ENCODE peak calls at places on chromosomes 12 and 14, in nine cellular contexts. N is AG04450, U is thoracic aorta, F is HCT116, L is OCI-LY7, O is coronary artery, T is psoas muscle, X is left ventricle myocardium inferior, I is cardiac fibroblast. J is an unnamed sample.

GRCh38 chr12:47777741-47778558 is 4.9 kb downstream of the SLC48A1 start:
- DNase-seq in F (no peak), O (no peak), T (peak; percentile 67), X (peak; percentile 49), I (no peak), N (no peak), L (no peak), U (no peak), J (no peak)

GRCh38 chr14:30996892-30997659 is 28.4 kb upstream of the AP4S1 start:
- DNase-seq in L (no peak), N (no peak), T (no peak), X (no peak), U (no peak), O (no peak), F (no peak), I (no peak), J (no peak)

GRCh38 chr14:94748667-94749347 is 21.1 kb downstream of the GSC start:
- DNase-seq in T (no peak), X (no peak), L (peak; percentile 46), N (no peak), I (no peak), O (no peak), F (peak; percentile 59), U (no peak), J (peak; percentile 44)

GRCh38 chr14:96167224-96168148 is 37.2 kb upstream of the BDKRB2 start:
- DNase-seq in L (no peak), O (peak; percentile 58), T (no peak), F (no peak), I (peak; percentile 52), U (no peak), N (peak; percentile 77), X (no peak), J (no peak)

GRCh38 chr14:104392001-104392395 is 187.6 kb upstream of the C14orf180 start:
- DNase-seq in N (no peak), X (no peak), F (no peak), U (no peak), T (no peak), O (peak; percentile 36), I (no peak), L (peak; percentile 52), J (no peak)

GRCh38 chr14:80110721-80111120 is 100.6 kb downstream of the DIO2 start:
- DNase-seq in N (no peak), X (no peak), F (no peak), O (no peak), T (no peak), U (no peak), L (no peak), I (no peak), J (peak; percentile 1)

GRCh38 chr12:93137656-93138612 is 208.8 kb upstream of the EEA1 start:
- DNase-seq in F (peak; percentile 0), U (no peak), I (peak; percentile 54), L (no peak), N (no peak), T (no peak), O (no peak), X (no peak), J (no peak)

GRCh38 chr12:130715150-130715995 is 726 bp downstream of the RIMBP2 start:
- DNase-seq in X (no peak), U (no peak), N (no peak), F (no peak), I (no peak), T (no peak), O (peak; percentile 50), L (no peak), J (no peak)

GRCh38 chr12:91618281-91618680 is 435.7 kb upstream of the DCN start:
- DNase-seq in F (no peak), X (no peak), L (no peak), O (no peak), T (no peak), I (no peak), U (no peak), N (no peak), J (peak; percentile 85)

GRCh38 chr12:101116911-101117310 is 93.1 kb downstream of the SLC5A8 start:
- DNase-seq in U (no peak), I (no peak), O (no peak), X (no peak), N (no peak), L (no peak), F (no peak), T (no peak), J (no peak)

GRCh38 chr12:118148287-118148686 is 12.4 kb downstream of the PEBP1 start:
- DNase-seq in X (no peak), N (no peak), O (no peak), T (no peak), U (no peak), I (no peak), F (no peak), L (no peak), J (no peak)

GRCh38 chr14:50941151-50941550 is 3.1 kb downstream of the PYGL start:
- DNase-seq in F (no peak), O (no peak), U (no peak), X (no peak), N (no peak), L (no peak), T (no peak), I (no peak), J (no peak)

GRCh38 chr14:104898870-104899510 is 25.7 kb upstream of the PLD4 start:
- DNase-seq in L (no peak), U (no peak), O (peak; percentile 58), T (peak; percentile 66), I (peak; percentile 31), N (no peak), F (no peak), X (no peak), J (no peak)

GRCh38 chr12:75452675-75453330 is 27.8 kb upstream of the GLIPR1 start:
- DNase-seq in O (no peak), L (no peak), I (peak; percentile 18), X (no peak), N (no peak), T (no peak), F (no peak), U (no peak), J (no peak)

GRCh38 chr12:85821759-85822158 is 14.4 kb downstream of the RASSF9 start:
- DNase-seq in L (no peak), X (no peak), N (no peak), O (no peak), U (no peak), T (no peak), F (no peak), I (no peak), J (peak; percentile 13)

GRCh38 chr14:92651106-92651792 is 97.2 kb downstream of the LGMN start:
- DNase-seq in F (no peak), I (no peak), X (no peak), U (no peak), L (peak; percentile 12), T (no peak), N (no peak), O (no peak), J (no peak)

GRCh38 chr14:102910442-102910841 is 12.0 kb upstream of the AMN start:
- DNase-seq in U (no peak), N (no peak), X (no peak), O (no peak), F (no peak), T (peak; percentile 43), L (no peak), I (no peak), J (no peak)
- TF ChIP-seq CTCF in U (no peak), N (no peak), X (no peak), O (no peak), F (no peak), T (no peak), L (no peak), I (no peak), J (no peak)

DNA sequence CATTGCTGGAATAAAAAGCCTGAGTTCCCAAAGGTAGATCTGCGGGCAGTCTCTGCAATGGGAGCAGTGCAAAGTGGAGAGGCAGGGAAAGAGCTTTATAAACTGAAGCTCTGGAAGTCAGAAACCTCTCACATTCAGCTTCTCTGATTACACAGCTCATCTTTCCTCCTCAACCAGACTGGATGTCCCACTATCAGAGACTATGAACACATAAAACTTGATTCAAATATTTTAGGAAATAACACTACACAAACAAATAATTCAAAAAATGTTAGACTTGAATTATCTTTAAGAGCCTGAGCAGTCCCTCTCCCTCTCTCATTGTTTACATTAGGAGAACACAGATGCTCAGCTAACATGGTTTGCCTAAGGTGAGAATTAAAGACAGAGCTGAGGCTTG is 72.9 kb downstream of the DENND5B start:
- DNase-seq in T (no peak), N (no peak), X (no peak), L (no peak), I (no peak), U (no peak), O (no peak), F (no peak), J (peak; percentile 11)
- H3K4me3 ChIP-seq in T (no peak overlapping the region), N (no peak overlapping the region), X (no peak overlapping the region), L (no peak overlapping the region), I (no peak overlapping the region), U (no peak overlapping the region), O (no peak overlapping the region), F (no peak overlapping the region), J (no peak overlapping the region)

GRCh38 chr14:72891666-72892102 is 2.2 kb downstream of the DPF3 start:
- DNase-seq in O (no peak), I (no peak), F (no peak), T (no peak), U (no peak), X (no peak), L (no peak), N (no peak), J (no peak)

GRCh38 chr14:72889366-72889765 is 4.5 kb downstream of the DPF3 start:
- DNase-seq in I (peak; percentile 36), T (no peak), N (no peak), X (no peak), F (no peak), L (no peak), O (no peak), U (no peak), J (no peak)

GRCh38 chr14:72888636-72889201 is 5.2 kb downstream of the DPF3 start:
- DNase-seq in U (no peak), T (no peak), L (no peak), X (no peak), O (no peak), F (no peak), I (peak; percentile 35), N (no peak), J (no peak)

GRCh38 chr14:72887514-72887913 is 6.4 kb downstream of the DPF3 start:
- DNase-seq in T (no peak), L (no peak), N (no peak), U (no peak), I (no peak), O (no peak), F (no peak), X (no peak), J (no peak)

DNA sequence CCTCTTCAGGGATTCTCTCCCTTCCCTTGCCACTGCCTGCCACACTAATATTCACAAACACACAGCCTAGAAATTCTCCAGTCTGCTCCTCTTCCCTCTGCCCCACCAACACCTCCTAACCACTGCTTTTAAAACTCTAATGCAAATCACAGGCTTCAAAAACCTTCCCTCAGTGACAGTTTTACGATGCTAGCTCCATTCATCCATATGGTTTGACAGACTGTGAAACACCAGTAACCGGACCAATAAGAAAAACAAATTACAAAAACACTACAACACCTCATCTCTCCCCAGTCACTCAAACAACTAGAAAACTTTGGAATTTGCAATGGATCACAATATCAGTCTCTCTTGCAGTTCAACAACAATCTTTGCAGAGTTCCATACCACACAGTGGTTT is 5.7 kb downstream of the DPF3 start:
- DNase-seq in U (no peak), T (no peak), L (no peak), F (no peak), I (no peak), O (no peak), N (no peak), X (no peak), J (no peak)
- TF ChIP-seq CTCF in U (no peak), T (no peak), L (no peak), F (no peak), I (no peak), O (no peak), N (no peak), X (no peak), J (no peak)

GRCh38 chr12:27246141-27246540 is 2.1 kb downstream of the STK38L start:
- DNase-seq in L (no peak), O (no peak), U (no peak), X (no peak), N (no peak), I (no peak), F (no peak), T (no peak), J (no peak)
- H3K4me3 ChIP-seq in L (peak overlapping the region; percentile 18), O (peak overlapping the region; percentile 84), U (peak overlapping the region; percentile 86), X (peak overlapping the region; percentile 91), N (peak overlapping the region; percentile 76), I (peak overlapping the region; percentile 8), F (no peak overlapping the region), T (peak overlapping the region; percentile 99), J (no peak overlapping the region)

J was measured in LNCaP clone FGC.